ENCODE peak calls at places on chromosome 7, in five cellular contexts. One of them, this sample, is unnamed.

GRCh38 chr7:47495269-47495875 is 86.5 kb downstream of the TNS3 start:
- DNase-seq in Jurkat, Clone E6-1: no peak
- DNase-seq in germinal center: no peak
- DNase-seq in M059J: no peak
- DNase-seq in OCI-LY7: no peak
- DNase-seq in this sample: no peak

GRCh38 chr7:45920543-45921380 is at the start of gene IGFBP3:
- DNase-seq in germinal center: peak
- DNase-seq in M059J: no peak
- DNase-seq in OCI-LY7: no peak
- DNase-seq in Jurkat, Clone E6-1: no peak
- DNase-seq in this sample: no peak

GRCh38 chr7:77651544-77652162 is 44.6 kb upstream of the RSBN1L start:
- DNase-seq in OCI-LY7: peak
- DNase-seq in M059J: peak
- DNase-seq in Jurkat, Clone E6-1: peak
- DNase-seq in germinal center: peak
- DNase-seq in this sample: peak

GRCh38 chr7:112296416-112296815 is 89.9 kb downstream of the ZNF277 start:
- DNase-seq in Jurkat, Clone E6-1: no peak
- DNase-seq in M059J: peak
- DNase-seq in OCI-LY7: no peak
- DNase-seq in germinal center: no peak
- DNase-seq in this sample: no peak

GRCh38 chr7:128398016-128398840 is 11.6 kb downstream of the IMPDH1 start:
- DNase-seq in OCI-LY7: peak
- DNase-seq in M059J: peak
- DNase-seq in germinal center: peak
- DNase-seq in Jurkat, Clone E6-1: no peak
- DNase-seq in this sample: no peak

GRCh38 chr7:140084972-140085371 is 22.2 kb upstream of the PARP12 start:
- DNase-seq in Jurkat, Clone E6-1: no peak
- DNase-seq in OCI-LY7: no peak
- DNase-seq in germinal center: no peak
- DNase-seq in M059J: no peak
- DNase-seq in this sample: no peak

GRCh38 chr7:107960306-107960705 is 42.7 kb downstream of the LAMB1 start:
- DNase-seq in M059J: no peak
- DNase-seq in germinal center: no peak
- DNase-seq in OCI-LY7: no peak
- DNase-seq in Jurkat, Clone E6-1: no peak
- DNase-seq in this sample: no peak

GRCh38 chr7:151056286-151057037 is 1.2 kb downstream of the CDK5 start:
- DNase-seq in Jurkat, Clone E6-1: no peak
- DNase-seq in germinal center: no peak
- DNase-seq in M059J: no peak
- DNase-seq in OCI-LY7: peak
- DNase-seq in this sample: no peak

GRCh38 chr7:139541600-139542307 is 18.3 kb downstream of the CLEC2L start:
- DNase-seq in germinal center: no peak
- DNase-seq in Jurkat, Clone E6-1: no peak
- DNase-seq in M059J: no peak
- DNase-seq in OCI-LY7: no peak
- DNase-seq in this sample: no peak

GRCh38 chr7:151038951-151039849 is 9.1 kb upstream of the ASIC3 start:
- DNase-seq in germinal center: no peak
- DNase-seq in OCI-LY7: no peak
- DNase-seq in Jurkat, Clone E6-1: no peak
- DNase-seq in M059J: peak
- DNase-seq in this sample: peak

GRCh38 chr7:143359769-143360168 is 2.7 kb downstream of the FAM131B start:
- DNase-seq in germinal center: no peak
- DNase-seq in OCI-LY7: no peak
- DNase-seq in Jurkat, Clone E6-1: no peak
- DNase-seq in M059J: no peak
- DNase-seq in this sample: no peak

GRCh38 chr7:7808156-7808555 is 89.7 kb upstream of the RPA3 start:
- DNase-seq in M059J: peak
- DNase-seq in Jurkat, Clone E6-1: no peak
- DNase-seq in germinal center: no peak
- DNase-seq in OCI-LY7: no peak
- DNase-seq in this sample: no peak

GRCh38 chr7:69962077-69962855 is 364.0 kb downstream of the AUTS2 start:
- DNase-seq in Jurkat, Clone E6-1: no peak
- DNase-seq in germinal center: peak
- DNase-seq in M059J: peak
- DNase-seq in OCI-LY7: no peak
- DNase-seq in this sample: no peak

GRCh38 chr7:46695045-46695708 is 774.1 kb upstream of the IGFBP3 start:
- DNase-seq in M059J: peak
- DNase-seq in Jurkat, Clone E6-1: no peak
- DNase-seq in germinal center: no peak
- DNase-seq in OCI-LY7: no peak
- DNase-seq in this sample: no peak

GRCh38 chr7:5689118-5689517 is 92.3 kb downstream of the RNF216 start:
- DNase-seq in Jurkat, Clone E6-1: peak
- DNase-seq in OCI-LY7: no peak
- DNase-seq in M059J: no peak
- DNase-seq in germinal center: no peak
- DNase-seq in this sample: peak

GRCh38 chr7:5203138-5203537 is 13.1 kb downstream of the WIPI2 start:
- DNase-seq in germinal center: no peak
- DNase-seq in M059J: no peak
- DNase-seq in OCI-LY7: no peak
- DNase-seq in Jurkat, Clone E6-1: no peak
- DNase-seq in this sample: no peak

GRCh38 chr7:44085549-44085948 is 3.2 kb upstream of the POLM start:
- DNase-seq in Jurkat, Clone E6-1: no peak
- DNase-seq in M059J: no peak
- DNase-seq in germinal center: no peak
- DNase-seq in OCI-LY7: no peak
- DNase-seq in this sample: no peak

GRCh38 chr7:5526190-5527037 is 102.8 kb upstream of the TNRC18 start:
- DNase-seq in Jurkat, Clone E6-1: no peak
- DNase-seq in OCI-LY7: peak
- DNase-seq in germinal center: peak
- DNase-seq in M059J: peak
- DNase-seq in this sample: peak

GRCh38 chr7:120163449-120163848 is 109.5 kb upstream of the KCND2 start:
- DNase-seq in germinal center: no peak
- DNase-seq in Jurkat, Clone E6-1: no peak
- DNase-seq in M059J: no peak
- DNase-seq in OCI-LY7: no peak
- DNase-seq in this sample: no peak

This sample was measured in MV-4-11.